ENCODE peak calls at places on chromosomes 12 and 14, in eight cellular contexts. L is ELF-1; F is activated T-helper 1 cell treated with Interleukin-2 at 50 U/mL for 16 hours; M is Right ventricle myocardium superior; J is activated CD4-positive, alpha-beta T cell treated with anti-CD3 and anti-CD28 coated beads, Interleukin-2, amount 50 U/mL, for 4 hours; X is activated CD8-positive, alpha-beta memory T cell treated with anti-CD3 and anti-CD28 coated beads for 24 hours; Q is epithelial cell of prostate; Y is Calu3. D is an unnamed sample.

GRCh38 chr12:7872565-7873304 is at the start of gene SLC2A14:
- DNase-seq in L (peak), F (no peak), M (no peak), J (no peak), X (no peak), Q (no peak), Y (no peak), D (no peak)

GRCh38 chr12:81329088-81329487 is 251.2 kb downstream of the ACSS3 start:
- DNase-seq in L (peak), F (no peak), M (no peak), J (no peak), X (no peak), Q (peak), Y (peak), D (no peak)

GRCh38 chr14:61406670-61407069 is 85.3 kb downstream of the PRKCH start:
- DNase-seq in L (no peak), F (no peak), M (no peak), J (peak), X (no peak), Q (no peak), Y (no peak), D (no peak)

GRCh38 chr14:58955294-58955821 is 233.1 kb upstream of the DAAM1 start:
- DNase-seq in L (peak), F (no peak), M (no peak), J (no peak), X (no peak), Q (no peak), Y (no peak), D (no peak)

GRCh38 chr12:59570134-59570533 is 25.7 kb upstream of the SLC16A7 start:
- DNase-seq in L (no peak), F (no peak), M (no peak), J (no peak), X (no peak), Q (peak), Y (peak), D (no peak)

GRCh38 chr12:64029013-64029857 is 184.7 kb downstream of the SRGAP1 start:
- DNase-seq in L (no peak), F (no peak), M (no peak), J (no peak), X (no peak), Q (no peak), Y (no peak), D (no peak)

GRCh38 chr12:64273527-64274403 is 51.7 kb upstream of the KICS2 start:
- DNase-seq in L (peak), F (no peak), M (no peak), J (peak), X (no peak), Q (no peak), Y (peak), D (no peak)

GRCh38 chr14:21095430-21096205 is 2.8 kb downstream of the ZNF219 start:
- DNase-seq in L (no peak), F (no peak), M (no peak), J (no peak), X (peak), Q (no peak), Y (no peak), D (peak)

GRCh38 chr14:105879503-105879866 is 353.1 kb downstream of the TMEM121 start:
- DNase-seq in L (no peak), F (no peak), M (no peak), J (no peak), X (no peak), Q (no peak), Y (no peak), D (no peak)

GRCh38 chr12:1927751-1928351 is 9.4 kb upstream of the CACNA2D4 start:
- DNase-seq in L (peak), F (no peak), M (peak), J (no peak), X (peak), Q (no peak), Y (no peak), D (peak)

GRCh38 chr14:67934087-67934486 is 114.5 kb downstream of the RAD51B start:
- DNase-seq in L (peak), F (no peak), M (no peak), J (no peak), X (no peak), Q (no peak), Y (peak), D (no peak)

GRCh38 chr14:91062600-91062999 is 2.2 kb upstream of the RPS6KA5 start:
- DNase-seq in L (no peak), F (no peak), M (no peak), J (no peak), X (no peak), Q (no peak), Y (no peak), D (no peak)

GRCh38 chr12:57320639-57321038 is 69.7 kb upstream of the STAC3 start:
- DNase-seq in L (no peak), F (no peak), M (no peak), J (no peak), X (no peak), Q (no peak), Y (no peak), D (no peak)

GRCh38 chr14:44463386-44464004 is 43.6 kb downstream of the FSCB start:
- DNase-seq in L (no peak), F (no peak), M (no peak), J (no peak), X (no peak), Q (no peak), Y (no peak), D (no peak)